ENCODE peak calls at places on chromosomes 11 and 22, in nine cellular contexts. One of them, this sample, is unnamed.

GRCh38 chr11:2150206-2150847 is 10.7 kb downstream of the INS start:
- DNase-seq in NCI-H1436: no peak
- DNase-seq in ELR: peak
- DNase-seq in KG1: no peak
- DNase-seq in tibial nerve: no peak
- DNase-seq in fibroblast of pulmonary artery: peak
- DNase-seq in DMS153: no peak
- DNase-seq in stimulated activated CD4-positive, alpha-beta T cell treated with anti-CD3 and anti-CD28 coated beads, Interleukin-12 subunit alpha, Interleukin-12 subunit beta, amount 100 ng/mL, for 4 hours: no peak
- DNase-seq in activated CD4-positive, alpha-beta T cell treated with anti-CD3 and anti-CD28 coated beads for 24 hours: no peak
- DNase-seq in this sample: no peak

GRCh38 chr11:70205049-70205725 is 2.1 kb downstream of the FADD start:
- DNase-seq in NCI-H1436: no peak
- DNase-seq in ELR: no peak
- DNase-seq in KG1: no peak
- DNase-seq in tibial nerve: no peak
- DNase-seq in fibroblast of pulmonary artery: peak
- DNase-seq in DMS153: no peak
- DNase-seq in stimulated activated CD4-positive, alpha-beta T cell treated with anti-CD3 and anti-CD28 coated beads, Interleukin-12 subunit alpha, Interleukin-12 subunit beta, amount 100 ng/mL, for 4 hours: no peak
- DNase-seq in activated CD4-positive, alpha-beta T cell treated with anti-CD3 and anti-CD28 coated beads for 24 hours: no peak
- DNase-seq in this sample: no peak

GRCh38 chr11:76493626-76494539 is 49.1 kb downstream of the EMSY start:
- DNase-seq in NCI-H1436: no peak
- DNase-seq in ELR: no peak
- DNase-seq in KG1: no peak
- DNase-seq in tibial nerve: no peak
- DNase-seq in fibroblast of pulmonary artery: no peak
- DNase-seq in DMS153: no peak
- DNase-seq in stimulated activated CD4-positive, alpha-beta T cell treated with anti-CD3 and anti-CD28 coated beads, Interleukin-12 subunit alpha, Interleukin-12 subunit beta, amount 100 ng/mL, for 4 hours: no peak
- DNase-seq in activated CD4-positive, alpha-beta T cell treated with anti-CD3 and anti-CD28 coated beads for 24 hours: no peak
- DNase-seq in this sample: no peak

GRCh38 chr11:69539416-69540117 is 58.1 kb downstream of the LINC01488 start:
- DNase-seq in NCI-H1436: no peak
- DNase-seq in ELR: no peak
- DNase-seq in KG1: no peak
- DNase-seq in tibial nerve: no peak
- DNase-seq in fibroblast of pulmonary artery: no peak
- DNase-seq in DMS153: no peak
- DNase-seq in stimulated activated CD4-positive, alpha-beta T cell treated with anti-CD3 and anti-CD28 coated beads, Interleukin-12 subunit alpha, Interleukin-12 subunit beta, amount 100 ng/mL, for 4 hours: no peak
- DNase-seq in activated CD4-positive, alpha-beta T cell treated with anti-CD3 and anti-CD28 coated beads for 24 hours: no peak
- DNase-seq in this sample: no peak

GRCh38 chr22:43017525-43018290 is 2.8 kb upstream of the PACSIN2 start:
- DNase-seq in NCI-H1436: no peak
- DNase-seq in ELR: no peak
- DNase-seq in KG1: no peak
- DNase-seq in tibial nerve: no peak
- DNase-seq in fibroblast of pulmonary artery: no peak
- DNase-seq in DMS153: no peak
- DNase-seq in stimulated activated CD4-positive, alpha-beta T cell treated with anti-CD3 and anti-CD28 coated beads, Interleukin-12 subunit alpha, Interleukin-12 subunit beta, amount 100 ng/mL, for 4 hours: no peak
- DNase-seq in activated CD4-positive, alpha-beta T cell treated with anti-CD3 and anti-CD28 coated beads for 24 hours: no peak
- DNase-seq in this sample: no peak

GRCh38 chr11:83257638-83258229 is 28.4 kb downstream of the CCDC90B start:
- DNase-seq in NCI-H1436: no peak
- DNase-seq in ELR: peak
- DNase-seq in KG1: no peak
- DNase-seq in tibial nerve: no peak
- DNase-seq in fibroblast of pulmonary artery: peak
- DNase-seq in DMS153: no peak
- DNase-seq in stimulated activated CD4-positive, alpha-beta T cell treated with anti-CD3 and anti-CD28 coated beads, Interleukin-12 subunit alpha, Interleukin-12 subunit beta, amount 100 ng/mL, for 4 hours: no peak
- DNase-seq in activated CD4-positive, alpha-beta T cell treated with anti-CD3 and anti-CD28 coated beads for 24 hours: no peak
- DNase-seq in this sample: no peak

GRCh38 chr22:19981961-19982920 is 34.4 kb downstream of the ARVCF start:
- DNase-seq in NCI-H1436: no peak
- DNase-seq in ELR: no peak
- DNase-seq in KG1: no peak
- DNase-seq in tibial nerve: no peak
- DNase-seq in fibroblast of pulmonary artery: no peak
- DNase-seq in DMS153: no peak
- DNase-seq in stimulated activated CD4-positive, alpha-beta T cell treated with anti-CD3 and anti-CD28 coated beads, Interleukin-12 subunit alpha, Interleukin-12 subunit beta, amount 100 ng/mL, for 4 hours: no peak
- DNase-seq in activated CD4-positive, alpha-beta T cell treated with anti-CD3 and anti-CD28 coated beads for 24 hours: no peak
- DNase-seq in this sample: no peak

GRCh38 chr11:75347781-75348613 is 3.5 kb downstream of the ARRB1 start:
- DNase-seq in NCI-H1436: no peak
- DNase-seq in ELR: peak
- DNase-seq in KG1: no peak
- DNase-seq in tibial nerve: no peak
- DNase-seq in fibroblast of pulmonary artery: peak
- DNase-seq in DMS153: peak
- DNase-seq in stimulated activated CD4-positive, alpha-beta T cell treated with anti-CD3 and anti-CD28 coated beads, Interleukin-12 subunit alpha, Interleukin-12 subunit beta, amount 100 ng/mL, for 4 hours: no peak
- DNase-seq in activated CD4-positive, alpha-beta T cell treated with anti-CD3 and anti-CD28 coated beads for 24 hours: no peak
- DNase-seq in this sample: no peak

GRCh38 chr11:65555693-65556231 is 2.4 kb downstream of the LTBP3 start:
- DNase-seq in NCI-H1436: no peak
- DNase-seq in ELR: peak
- DNase-seq in KG1: no peak
- DNase-seq in tibial nerve: no peak
- DNase-seq in fibroblast of pulmonary artery: peak
- DNase-seq in DMS153: no peak
- DNase-seq in stimulated activated CD4-positive, alpha-beta T cell treated with anti-CD3 and anti-CD28 coated beads, Interleukin-12 subunit alpha, Interleukin-12 subunit beta, amount 100 ng/mL, for 4 hours: no peak
- DNase-seq in activated CD4-positive, alpha-beta T cell treated with anti-CD3 and anti-CD28 coated beads for 24 hours: no peak
- DNase-seq in this sample: no peak

GRCh38 chr11:61910473-61911123 is 6.8 kb downstream of the RAB3IL1 start:
- DNase-seq in NCI-H1436: no peak
- DNase-seq in ELR: no peak
- DNase-seq in KG1: no peak
- DNase-seq in tibial nerve: peak
- DNase-seq in fibroblast of pulmonary artery: no peak
- DNase-seq in DMS153: no peak
- DNase-seq in stimulated activated CD4-positive, alpha-beta T cell treated with anti-CD3 and anti-CD28 coated beads, Interleukin-12 subunit alpha, Interleukin-12 subunit beta, amount 100 ng/mL, for 4 hours: no peak
- DNase-seq in activated CD4-positive, alpha-beta T cell treated with anti-CD3 and anti-CD28 coated beads for 24 hours: no peak
- DNase-seq in this sample: no peak

GRCh38 chr22:32789797-32790620 is 11.5 kb upstream of the TIMP3 start:
- DNase-seq in NCI-H1436: no peak
- DNase-seq in ELR: no peak
- DNase-seq in KG1: no peak
- DNase-seq in tibial nerve: no peak
- DNase-seq in fibroblast of pulmonary artery: no peak
- DNase-seq in DMS153: no peak
- DNase-seq in stimulated activated CD4-positive, alpha-beta T cell treated with anti-CD3 and anti-CD28 coated beads, Interleukin-12 subunit alpha, Interleukin-12 subunit beta, amount 100 ng/mL, for 4 hours: no peak
- DNase-seq in activated CD4-positive, alpha-beta T cell treated with anti-CD3 and anti-CD28 coated beads for 24 hours: no peak
- DNase-seq in this sample: no peak

GRCh38 chr22:47919893-47920292 is 1157.4 kb downstream of the TBC1D22A start:
- DNase-seq in NCI-H1436: no peak
- DNase-seq in ELR: no peak
- DNase-seq in KG1: no peak
- DNase-seq in tibial nerve: no peak
- DNase-seq in fibroblast of pulmonary artery: no peak
- DNase-seq in DMS153: no peak
- DNase-seq in stimulated activated CD4-positive, alpha-beta T cell treated with anti-CD3 and anti-CD28 coated beads, Interleukin-12 subunit alpha, Interleukin-12 subunit beta, amount 100 ng/mL, for 4 hours: no peak
- DNase-seq in activated CD4-positive, alpha-beta T cell treated with anti-CD3 and anti-CD28 coated beads for 24 hours: no peak
- DNase-seq in this sample: no peak

GRCh38 chr22:49735411-49736311 is 92.0 kb downstream of the BRD1 start:
- DNase-seq in NCI-H1436: no peak
- DNase-seq in ELR: no peak
- DNase-seq in KG1: no peak
- DNase-seq in tibial nerve: no peak
- DNase-seq in fibroblast of pulmonary artery: peak
- DNase-seq in DMS153: no peak
- DNase-seq in stimulated activated CD4-positive, alpha-beta T cell treated with anti-CD3 and anti-CD28 coated beads, Interleukin-12 subunit alpha, Interleukin-12 subunit beta, amount 100 ng/mL, for 4 hours: no peak
- DNase-seq in activated CD4-positive, alpha-beta T cell treated with anti-CD3 and anti-CD28 coated beads for 24 hours: no peak
- DNase-seq in this sample: no peak

GRCh38 chr11:8262552-8263108 is 1.0 kb downstream of the LMO1 start:
- DNase-seq in NCI-H1436: peak
- DNase-seq in ELR: peak
- DNase-seq in KG1: no peak
- DNase-seq in tibial nerve: no peak
- DNase-seq in fibroblast of pulmonary artery: peak
- DNase-seq in DMS153: no peak
- DNase-seq in stimulated activated CD4-positive, alpha-beta T cell treated with anti-CD3 and anti-CD28 coated beads, Interleukin-12 subunit alpha, Interleukin-12 subunit beta, amount 100 ng/mL, for 4 hours: peak
- DNase-seq in activated CD4-positive, alpha-beta T cell treated with anti-CD3 and anti-CD28 coated beads for 24 hours: no peak
- DNase-seq in this sample: no peak

GRCh38 chr11:122344281-122344680 is 228.3 kb upstream of the BLID start:
- DNase-seq in NCI-H1436: no peak
- DNase-seq in ELR: peak
- DNase-seq in KG1: no peak
- DNase-seq in tibial nerve: no peak
- DNase-seq in fibroblast of pulmonary artery: peak
- DNase-seq in DMS153: no peak
- DNase-seq in stimulated activated CD4-positive, alpha-beta T cell treated with anti-CD3 and anti-CD28 coated beads, Interleukin-12 subunit alpha, Interleukin-12 subunit beta, amount 100 ng/mL, for 4 hours: no peak
- DNase-seq in activated CD4-positive, alpha-beta T cell treated with anti-CD3 and anti-CD28 coated beads for 24 hours: no peak
- DNase-seq in this sample: no peak

GRCh38 chr22:50056214-50056972 is 1.7 kb downstream of the TTLL8 start:
- DNase-seq in NCI-H1436: no peak
- DNase-seq in ELR: no peak
- DNase-seq in KG1: no peak
- DNase-seq in tibial nerve: no peak
- DNase-seq in fibroblast of pulmonary artery: no peak
- DNase-seq in DMS153: no peak
- DNase-seq in stimulated activated CD4-positive, alpha-beta T cell treated with anti-CD3 and anti-CD28 coated beads, Interleukin-12 subunit alpha, Interleukin-12 subunit beta, amount 100 ng/mL, for 4 hours: no peak
- DNase-seq in activated CD4-positive, alpha-beta T cell treated with anti-CD3 and anti-CD28 coated beads for 24 hours: no peak
- DNase-seq in this sample: no peak

GRCh38 chr22:35484651-35485372 is 55.8 kb upstream of the RASD2 start:
- DNase-seq in NCI-H1436: no peak
- DNase-seq in ELR: peak
- DNase-seq in KG1: no peak
- DNase-seq in tibial nerve: no peak
- DNase-seq in fibroblast of pulmonary artery: peak
- DNase-seq in DMS153: no peak
- DNase-seq in stimulated activated CD4-positive, alpha-beta T cell treated with anti-CD3 and anti-CD28 coated beads, Interleukin-12 subunit alpha, Interleukin-12 subunit beta, amount 100 ng/mL, for 4 hours: no peak
- DNase-seq in activated CD4-positive, alpha-beta T cell treated with anti-CD3 and anti-CD28 coated beads for 24 hours: no peak
- DNase-seq in this sample: no peak

GRCh38 chr11:11605821-11606450 is 15.9 kb downstream of the GALNT18 start:
- DNase-seq in NCI-H1436: no peak
- DNase-seq in ELR: no peak
- DNase-seq in KG1: no peak
- DNase-seq in tibial nerve: no peak
- DNase-seq in fibroblast of pulmonary artery: no peak
- DNase-seq in DMS153: no peak
- DNase-seq in stimulated activated CD4-positive, alpha-beta T cell treated with anti-CD3 and anti-CD28 coated beads, Interleukin-12 subunit alpha, Interleukin-12 subunit beta, amount 100 ng/mL, for 4 hours: no peak
- DNase-seq in activated CD4-positive, alpha-beta T cell treated with anti-CD3 and anti-CD28 coated beads for 24 hours: no peak
- DNase-seq in this sample: no peak

GRCh38 chr22:41286639-41287091 is 678 bp upstream of the RANGAP1 start:
- DNase-seq in NCI-H1436: no peak
- DNase-seq in ELR: peak
- DNase-seq in KG1: peak
- DNase-seq in tibial nerve: no peak
- DNase-seq in fibroblast of pulmonary artery: peak
- DNase-seq in DMS153: peak
- DNase-seq in stimulated activated CD4-positive, alpha-beta T cell treated with anti-CD3 and anti-CD28 coated beads, Interleukin-12 subunit alpha, Interleukin-12 subunit beta, amount 100 ng/mL, for 4 hours: peak
- DNase-seq in activated CD4-positive, alpha-beta T cell treated with anti-CD3 and anti-CD28 coated beads for 24 hours: no peak
- DNase-seq in this sample: no peak

GRCh38 chr11:95835768-95836488 is 45.6 kb downstream of the CEP57 start:
- DNase-seq in NCI-H1436: peak
- DNase-seq in ELR: peak
- DNase-seq in KG1: peak
- DNase-seq in tibial nerve: peak
- DNase-seq in fibroblast of pulmonary artery: peak
- DNase-seq in DMS153: peak
- DNase-seq in stimulated activated CD4-positive, alpha-beta T cell treated with anti-CD3 and anti-CD28 coated beads, Interleukin-12 subunit alpha, Interleukin-12 subunit beta, amount 100 ng/mL, for 4 hours: peak
- DNase-seq in activated CD4-positive, alpha-beta T cell treated with anti-CD3 and anti-CD28 coated beads for 24 hours: peak
- DNase-seq in this sample: peak

GRCh38 chr22:29877620-29878019 is 5.4 kb upstream of the MTMR3 start:
- DNase-seq in NCI-H1436: no peak
- DNase-seq in ELR: peak
- DNase-seq in KG1: no peak
- DNase-seq in tibial nerve: no peak
- DNase-seq in fibroblast of pulmonary artery: peak
- DNase-seq in DMS153: no peak
- DNase-seq in stimulated activated CD4-positive, alpha-beta T cell treated with anti-CD3 and anti-CD28 coated beads, Interleukin-12 subunit alpha, Interleukin-12 subunit beta, amount 100 ng/mL, for 4 hours: no peak
- DNase-seq in activated CD4-positive, alpha-beta T cell treated with anti-CD3 and anti-CD28 coated beads for 24 hours: no peak
- DNase-seq in this sample: no peak